ENCODE peak calls at places on chromosomes 16 and 17, in eight cellular contexts. K is endodermal cell; T is uterus; Z is HCT116; J is iPS DF 6.9; Y is HepG2; L is psoas muscle; N is effector memory CD4-positive, alpha-beta T cell. P is an unnamed sample.

GRCh38 chr17:73956595-73957465 is 246.6 kb upstream of the RPL38 start:
- DNase-seq in L (no peak), Y (peak), T (no peak), N (peak), K (peak), J (peak), Z (peak), P (no peak)

GRCh38 chr17:835263-835662 is 53.1 kb downstream of the MRM3 start:
- DNase-seq in Z (no peak), K (peak), Y (peak), L (no peak), J (peak), T (peak), N (no peak), P (no peak)

GRCh38 chr16:50478021-50478772 is 70.0 kb upstream of the NKD1 start:
- DNase-seq in T (no peak), J (no peak), N (no peak), Y (no peak), K (no peak), L (no peak), Z (no peak), P (no peak)

GRCh38 chr16:48374255-48374654 is 11.0 kb downstream of the SIAH1 start:
- DNase-seq in N (no peak), J (no peak), Y (no peak), K (no peak), Z (no peak), T (no peak), L (no peak), P (no peak)

GRCh38 chr17:60618854-60619253 is 18.9 kb downstream of the PPM1D start:
- DNase-seq in K (no peak), Z (no peak), T (no peak), L (no peak), Y (no peak), N (no peak), J (no peak), P (no peak)

GRCh38 chr17:39705786-39706348 is 6.0 kb downstream of the ERBB2 start:
- DNase-seq in T (no peak), J (no peak), Y (no peak), L (no peak), Z (peak), N (no peak), K (peak), P (no peak)

GRCh38 chr17:28071891-28072606 is 29.6 kb downstream of the NLK start:
- DNase-seq in L (no peak), Z (no peak), J (no peak), Y (no peak), K (no peak), T (no peak), N (no peak), P (no peak)

GRCh38 chr17:75459246-75459589 is 2.8 kb downstream of the TMEM94 start:
- DNase-seq in N (no peak), L (no peak), K (no peak), Y (no peak), J (no peak), Z (no peak), T (no peak), P (no peak)

GRCh38 chr16:85162478-85163277 is 50.4 kb upstream of the CIBAR2 start:
- DNase-seq in L (peak), N (no peak), Z (no peak), Y (no peak), T (peak), K (no peak), J (no peak), P (no peak)

GRCh38 chr16:10753670-10754069 is 10.0 kb downstream of the NUBP1 start:
- DNase-seq in N (no peak), J (no peak), T (no peak), L (no peak), Z (no peak), Y (no peak), K (no peak), P (no peak)

GRCh38 chr16:10760863-10761262 is 17.2 kb downstream of the NUBP1 start:
- DNase-seq in J (no peak), Y (no peak), T (no peak), N (no peak), L (no peak), K (no peak), Z (no peak), P (no peak)

GRCh38 chr16:10752843-10753523 is 9.3 kb downstream of the NUBP1 start:
- DNase-seq in L (no peak), Z (no peak), N (no peak), J (no peak), T (no peak), Y (no peak), K (no peak), P (no peak)

GRCh38 chr16:10754941-10755340 is 11.3 kb downstream of the NUBP1 start:
- DNase-seq in L (no peak), Z (no peak), K (no peak), J (no peak), T (no peak), Y (no peak), N (no peak), P (no peak)

DNA sequence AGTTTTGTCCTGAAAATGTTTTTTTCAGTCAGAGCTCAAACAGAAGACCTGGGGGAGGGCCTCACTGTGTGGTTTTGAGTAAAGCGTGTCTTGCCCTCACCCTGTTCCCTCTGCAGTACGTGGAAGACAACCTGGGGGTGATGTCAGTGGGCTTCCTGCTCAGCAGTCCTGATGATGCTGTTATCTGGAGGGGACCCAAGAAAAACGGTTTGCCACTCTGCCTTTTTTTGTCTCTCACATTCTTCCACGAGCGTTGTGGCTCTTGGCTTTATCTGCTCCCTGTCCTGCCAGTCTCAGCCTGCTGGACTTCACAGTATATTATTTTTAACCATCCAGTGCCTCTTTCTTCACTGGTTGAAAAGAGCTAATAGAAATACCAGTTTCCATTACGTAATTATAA is 12.9 kb downstream of the NUBP1 start:
- DNase-seq in T (no peak), Z (no peak), J (no peak), K (no peak), Y (no peak), N (no peak), L (no peak), P (no peak)
- H3K27ac ChIP-seq in T (no peak), Z (no peak), J (no peak), K (no peak), Y (no peak), N (no peak), L (no peak), P (no peak)

GRCh38 chr16:67180166-67180565 is 3.6 kb downstream of the MATCAP1 start:
- DNase-seq in K (no peak), T (no peak), N (no peak), L (no peak), Y (no peak), Z (no peak), J (no peak), P (no peak)

GRCh38 chr16:67176662-67177061 is 6.3 kb downstream of the NOL3 start:
- DNase-seq in N (no peak), K (peak), T (no peak), Y (no peak), J (no peak), L (no peak), Z (no peak), P (no peak)

GRCh38 chr16:67174706-67175231 is 4.4 kb downstream of the NOL3 start:
- DNase-seq in Y (no peak), L (no peak), K (no peak), N (no peak), T (no peak), J (no peak), Z (no peak), P (no peak)

GRCh38 chr16:67179421-67180080 is 4.2 kb downstream of the MATCAP1 start:
- DNase-seq in N (no peak), K (peak), T (no peak), Y (no peak), Z (no peak), L (no peak), J (no peak), P (no peak)

GRCh38 chr16:67177743-67178699 is 5.7 kb downstream of the MATCAP1 start:
- DNase-seq in Y (peak), K (peak), N (peak), Z (peak), T (peak), J (no peak), L (peak), P (peak)
- H3K27ac ChIP-seq in Y (no peak), K (no peak), N (no peak), Z (peak), T (peak), J (no peak), L (peak), P (peak)

GRCh38 chr16:57066625-57067024 is 25.8 kb upstream of the CPNE2 start:
- DNase-seq in Y (no peak), J (no peak), L (no peak), T (no peak), N (no peak), K (no peak), Z (no peak), P (no peak)
- H3K27ac ChIP-seq in Y (no peak), J (no peak), L (no peak), T (no peak), N (no peak), K (no peak), Z (no peak), P (no peak)

DNA sequence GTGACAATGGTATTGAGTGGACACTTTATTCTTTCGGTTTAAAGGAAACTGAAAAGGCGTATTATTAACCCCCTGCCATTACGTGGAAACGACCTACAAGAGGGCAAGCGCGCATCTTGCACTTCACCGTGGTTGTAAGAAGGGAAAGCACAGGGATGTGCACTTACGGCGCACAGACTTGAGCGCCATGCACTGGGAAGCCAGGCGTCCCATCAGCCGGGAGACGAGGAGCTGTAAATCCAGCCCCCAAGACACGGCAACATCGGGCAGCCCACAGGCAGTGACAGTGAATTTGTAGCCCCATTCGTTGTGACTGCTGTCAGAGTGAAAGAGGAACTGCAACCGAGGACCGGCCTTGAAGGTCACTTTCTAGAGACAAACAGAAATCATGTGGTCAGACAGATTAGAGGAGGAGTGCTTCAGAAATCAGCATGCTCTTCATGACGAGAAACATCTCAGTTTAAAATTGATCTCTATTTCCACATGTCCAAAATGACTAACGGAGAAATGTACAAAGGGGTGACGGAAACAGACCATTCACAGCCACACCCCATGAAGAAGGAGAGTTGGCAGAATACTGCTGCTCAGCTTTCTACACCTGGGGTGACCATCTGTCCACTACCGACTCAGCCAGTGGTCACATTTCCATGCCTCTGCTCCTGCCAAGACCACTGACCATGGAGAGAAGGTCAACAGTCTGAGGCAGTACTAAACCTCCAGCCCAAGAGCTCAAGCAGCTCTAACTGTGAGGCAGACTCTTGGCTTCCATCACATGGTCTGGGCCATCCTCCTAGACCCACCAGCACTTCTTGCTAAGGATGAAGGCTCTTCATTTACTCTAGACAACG is 68.6 kb downstream of the ZZEF1 start:
- DNase-seq in N (no peak), T (no peak), L (peak), J (no peak), Y (no peak), K (no peak), Z (no peak), P (no peak)
- H3K27ac ChIP-seq in N (no peak), T (no peak), L (peak), J (no peak), Y (no peak), K (no peak), Z (no peak), P (no peak)

GRCh38 chr16:19760336-19761060 is 42.4 kb downstream of the IQCK start:
- DNase-seq in K (no peak), Z (no peak), N (no peak), Y (no peak), T (no peak), J (no peak), L (no peak), P (no peak)
- H3K27ac ChIP-seq in K (no peak), Z (no peak), N (no peak), Y (no peak), T (no peak), J (no peak), L (no peak), P (no peak)

GRCh38 chr17:63930951-63931575 is 1.1 kb downstream of the CD79B start:
- DNase-seq in Y (no peak), K (peak), T (peak), L (peak), Z (no peak), J (no peak), N (peak), P (no peak)
- H3K27ac ChIP-seq in Y (no peak), K (no peak), T (peak), L (peak), Z (no peak), J (no peak), N (peak), P (no peak)

GRCh38 chr17:49438885-49439284 is 24.2 kb upstream of the PHB1 start:
- DNase-seq in N (no peak), T (no peak), L (no peak), Y (no peak), K (peak), Z (no peak), J (no peak), P (no peak)

GRCh38 chr17:49438439-49438861 is 23.8 kb upstream of the PHB1 start:
- DNase-seq in Z (no peak), N (no peak), Y (peak), T (no peak), J (no peak), K (peak), L (no peak), P (no peak)

GRCh38 chr17:49439673-49440571 is 25.2 kb upstream of the PHB1 start:
- DNase-seq in J (no peak), L (no peak), K (peak), Y (peak), Z (no peak), N (no peak), T (no peak), P (no peak)

GRCh38 chr17:49440581-49440980 is 25.9 kb upstream of the PHB1 start:
- DNase-seq in Z (no peak), T (no peak), L (no peak), N (no peak), J (no peak), K (peak), Y (no peak), P (no peak)

GRCh38 chr17:49439305-49439672 is 24.6 kb upstream of the PHB1 start:
- DNase-seq in L (no peak), N (no peak), Z (no peak), K (peak), Y (no peak), T (no peak), J (no peak), P (no peak)
- H3K27ac ChIP-seq in L (no peak), N (no peak), Z (no peak), K (no peak), Y (no peak), T (no peak), J (no peak), P (no peak)

GRCh38 chr16:81796585-81797346 is 17.7 kb downstream of the PLCG2 start:
- DNase-seq in T (no peak), Y (no peak), J (no peak), K (no peak), L (no peak), N (no peak), Z (no peak), P (no peak)

GRCh38 chr16:81797443-81797842 is 18.4 kb downstream of the PLCG2 start:
- DNase-seq in J (no peak), K (no peak), N (no peak), L (no peak), Y (no peak), Z (no peak), T (no peak), P (no peak)

GRCh38 chr16:81799138-81799504 is 20.0 kb downstream of the PLCG2 start:
- DNase-seq in J (no peak), Y (no peak), K (no peak), Z (no peak), T (no peak), N (no peak), L (no peak), P (no peak)

GRCh38 chr16:81796035-81796434 is 16.9 kb downstream of the PLCG2 start:
- DNase-seq in J (no peak), K (no peak), L (no peak), T (no peak), N (no peak), Z (no peak), Y (no peak), P (no peak)

GRCh38 chr16:81798311-81799137 is 19.4 kb downstream of the PLCG2 start:
- DNase-seq in Y (no peak), J (no peak), Z (no peak), T (no peak), N (no peak), K (no peak), L (no peak), P (no peak)
- H3K27ac ChIP-seq in Y (no peak), J (no peak), Z (no peak), T (no peak), N (no peak), K (no peak), L (no peak), P (no peak)

GRCh38 chr16:15951852-15952251 is 2.4 kb downstream of the ABCC1 start:
- DNase-seq in T (no peak), K (no peak), J (no peak), Z (no peak), Y (peak), N (no peak), L (no peak), P (no peak)

GRCh38 chr16:15952265-15952711 is 2.9 kb downstream of the ABCC1 start:
- DNase-seq in J (no peak), K (no peak), N (no peak), T (no peak), Y (peak), Z (no peak), L (no peak), P (no peak)

GRCh38 chr16:15949210-15950166 is at the start of gene ABCC1:
- DNase-seq in Z (no peak), Y (peak), K (peak), T (peak), J (no peak), L (peak), N (peak), P (no peak)

GRCh38 chr16:15950167-15950854 is 895 bp downstream of the ABCC1 start:
- DNase-seq in N (peak), Y (peak), J (no peak), Z (no peak), T (peak), K (peak), L (no peak), P (no peak)

GRCh38 chr16:15950869-15951268 is 1.5 kb downstream of the ABCC1 start:
- DNase-seq in T (no peak), K (no peak), Z (no peak), L (no peak), Y (no peak), N (no peak), J (no peak), P (no peak)
- H3K27ac ChIP-seq in T (peak), K (no peak), Z (peak), L (peak), Y (peak), N (peak), J (no peak), P (peak)

GRCh38 chr17:81518785-81519283 is 6.2 kb upstream of the ACTG1 start:
- DNase-seq in N (no peak), K (peak), T (peak), L (peak), Z (no peak), J (no peak), Y (no peak), P (no peak)
- H3K27ac ChIP-seq in N (peak), K (no peak), T (peak), L (no peak), Z (peak), J (no peak), Y (no peak), P (peak)

P was measured in epithelial cell of prostate.